ENCODE peak calls at places on chromosomes 5 and 9, in five cellular contexts. E is OCI-LY7, F is left ventricle myocardium inferior, I is cardiac muscle cell, R is K562. K is an unnamed sample.

GRCh38 chr5:151686673-151687378 is at the start of gene SPARC:
- DNase-seq in E (no peak), F (peak), I (peak), R (no peak), K (no peak)

GRCh38 chr9:25397746-25398145 is 280.5 kb downstream of the TUSC1 start:
- DNase-seq in E (no peak), F (no peak), I (no peak), R (no peak), K (no peak)

GRCh38 chr5:179605026-179605833 is 18.2 kb downstream of the HNRNPH1 start:
- DNase-seq in E (no peak), F (no peak), I (no peak), R (no peak), K (no peak)

GRCh38 chr9:36802171-36802920 is 229.7 kb downstream of the MELK start:
- DNase-seq in E (no peak), F (no peak), I (peak), R (no peak), K (no peak)

GRCh38 chr9:113609562-113610318 is 146.2 kb downstream of the RGS3 start:
- DNase-seq in E (no peak), F (peak), I (peak), R (no peak), K (no peak)

GRCh38 chr5:180718810-180719453 is 20.9 kb downstream of the OR2Y1 start:
- DNase-seq in E (peak), F (no peak), I (peak), R (peak), K (peak)

GRCh38 chr5:143056331-143056689 is 286.1 kb downstream of the ARHGAP26 start:
- DNase-seq in E (no peak), F (no peak), I (no peak), R (no peak), K (no peak)

GRCh38 chr9:90914868-90915483 is 113.4 kb downstream of the SYK start:
- DNase-seq in E (peak), F (peak), I (peak), R (peak), K (peak)

GRCh38 chr9:97501177-97501971 is at the start of gene TMOD1:
- DNase-seq in E (no peak), F (peak), I (peak), R (peak), K (peak)

GRCh38 chr5:58188287-58188651 is 271.6 kb downstream of the PLK2 start:
- DNase-seq in E (no peak), F (no peak), I (peak), R (no peak), K (no peak)

GRCh38 chr5:164097747-164098146 is 592.3 kb downstream of the MAT2B start:
- DNase-seq in E (no peak), F (no peak), I (peak), R (no peak), K (no peak)

GRCh38 chr9:108535526-108535925 is 320.3 kb downstream of the ACTL7B start:
- DNase-seq in E (peak), F (no peak), I (no peak), R (peak), K (no peak)

GRCh38 chr9:93081931-93082330 is 14.1 kb upstream of the CARD19 start:
- DNase-seq in E (no peak), F (no peak), I (peak), R (no peak), K (no peak)

GRCh38 chr5:93054424-93055165 is 526.4 kb downstream of the NR2F1-AS1 start:
- DNase-seq in E (no peak), F (no peak), I (peak), R (no peak), K (no peak)

GRCh38 chr5:127492854-127493738 is 24.3 kb upstream of the PRRC1 start:
- DNase-seq in E (peak), F (no peak), I (peak), R (peak), K (peak)

GRCh38 chr9:129494113-129494789 is 126.7 kb downstream of the C9orf50 start:
- DNase-seq in E (no peak), F (no peak), I (no peak), R (no peak), K (no peak)
- H3K4me3 ChIP-seq in E (no peak), F (peak), I (no peak), R (no peak), K (no peak)

DNA sequence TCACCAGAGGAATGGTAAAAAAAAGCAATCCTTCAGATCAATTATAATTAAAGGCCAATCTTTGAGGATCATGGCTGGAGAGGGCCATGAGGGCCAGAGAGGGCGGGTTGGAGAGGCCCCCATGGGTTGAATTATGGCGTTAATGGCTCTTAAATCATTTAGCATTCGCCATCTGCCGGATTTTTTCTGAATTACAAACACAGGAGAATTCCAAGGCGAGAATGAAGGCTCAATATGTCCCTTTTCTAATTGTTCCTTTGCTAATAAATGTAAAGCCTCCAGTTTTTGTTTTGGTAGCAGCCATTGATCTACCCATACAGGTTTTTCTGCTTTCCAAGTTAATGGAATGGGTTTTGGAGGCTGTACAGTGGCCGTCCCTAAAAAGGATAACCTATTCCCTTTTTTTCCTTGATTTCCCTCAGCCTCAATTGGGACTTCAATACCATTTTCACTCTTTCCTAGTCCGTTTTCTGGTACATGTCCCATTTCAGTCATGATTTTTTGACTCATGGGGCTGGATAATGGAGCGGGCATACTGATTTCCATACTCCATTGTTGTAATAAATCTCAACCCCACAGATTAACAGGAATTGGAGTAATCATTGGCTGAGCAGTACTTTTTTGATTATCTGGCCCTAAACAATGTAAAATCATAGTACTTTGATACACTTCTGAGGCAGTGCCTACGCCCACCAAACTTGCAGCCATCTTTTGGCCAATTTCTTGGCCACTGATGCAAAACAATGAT is 6.7 kb upstream of the TMEM141 start:
- DNase-seq in E (peak), F (no peak), I (peak), R (peak), K (no peak)
- TF ChIP-seq CTCF in E (peak), F (peak), I (peak), R (peak), K (peak)

DNA sequence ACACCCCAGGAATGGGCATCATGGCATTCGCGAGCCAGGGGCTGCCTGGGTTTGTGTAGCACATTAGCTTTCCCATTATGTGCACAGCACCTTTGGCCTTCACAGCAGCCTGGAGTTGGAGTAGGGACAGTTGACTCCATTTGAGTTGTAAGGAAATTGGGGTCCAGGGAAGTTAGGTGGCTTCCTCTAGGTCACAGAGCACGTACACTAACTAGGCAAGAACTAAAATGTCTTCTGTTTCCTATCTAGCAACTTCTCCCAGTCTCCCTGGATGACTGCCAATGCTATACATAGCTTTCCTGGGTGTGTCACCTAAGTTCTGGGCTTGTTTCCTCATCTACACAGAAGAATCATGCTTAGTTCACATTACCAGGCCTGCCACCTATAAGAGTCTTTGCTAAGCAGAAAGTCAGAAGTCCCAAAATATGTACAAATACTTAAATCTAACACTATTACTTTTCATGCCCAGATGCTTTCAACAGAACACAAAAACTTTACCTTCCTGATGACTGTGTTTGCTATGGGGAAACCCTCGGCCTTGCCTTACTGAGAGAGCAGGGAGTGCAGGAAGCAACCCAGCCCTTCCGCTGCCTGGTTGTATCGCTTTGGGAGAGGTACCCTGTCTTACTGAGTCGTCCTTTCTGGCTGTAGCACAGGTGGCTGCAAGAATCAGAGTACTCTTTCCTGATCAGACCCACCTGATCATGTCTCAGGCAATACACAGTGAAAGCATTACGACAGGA is 12.0 kb downstream of the MACROH2A1 start:
- DNase-seq in E (no peak), F (no peak), I (peak), R (peak), K (no peak)
- H3K4me3 ChIP-seq in E (no peak), F (peak), I (no peak), R (no peak), K (no peak)

GRCh38 chr9:107154291-107154690 is 128.8 kb upstream of the RAD23B start:
- DNase-seq in E (no peak), F (no peak), I (no peak), R (no peak), K (no peak)

GRCh38 chr9:107155244-107155817 is 127.7 kb upstream of the RAD23B start:
- DNase-seq in E (peak), F (no peak), I (no peak), R (no peak), K (no peak)

GRCh38 chr9:107161338-107161737 is 121.7 kb upstream of the RAD23B start:
- DNase-seq in E (no peak), F (no peak), I (no peak), R (no peak), K (no peak)

GRCh38 chr9:107154766-107155165 is 128.3 kb upstream of the RAD23B start:
- DNase-seq in E (no peak), F (no peak), I (no peak), R (no peak), K (no peak)

GRCh38 chr9:107158321-107158720 is 124.8 kb upstream of the RAD23B start:
- DNase-seq in E (peak), F (no peak), I (peak), R (no peak), K (no peak)
- TF ChIP-seq CTCF in E (peak), F (peak), I (peak), R (peak), K (peak)

GRCh38 chr5:141486091-141486490 is 1.3 kb downstream of the PCDHGC4 start:
- DNase-seq in E (no peak), F (no peak), I (no peak), R (no peak), K (no peak)
- H3K4me3 ChIP-seq in E (no peak), F (no peak), I (no peak), R (no peak), K (no peak)

DNA sequence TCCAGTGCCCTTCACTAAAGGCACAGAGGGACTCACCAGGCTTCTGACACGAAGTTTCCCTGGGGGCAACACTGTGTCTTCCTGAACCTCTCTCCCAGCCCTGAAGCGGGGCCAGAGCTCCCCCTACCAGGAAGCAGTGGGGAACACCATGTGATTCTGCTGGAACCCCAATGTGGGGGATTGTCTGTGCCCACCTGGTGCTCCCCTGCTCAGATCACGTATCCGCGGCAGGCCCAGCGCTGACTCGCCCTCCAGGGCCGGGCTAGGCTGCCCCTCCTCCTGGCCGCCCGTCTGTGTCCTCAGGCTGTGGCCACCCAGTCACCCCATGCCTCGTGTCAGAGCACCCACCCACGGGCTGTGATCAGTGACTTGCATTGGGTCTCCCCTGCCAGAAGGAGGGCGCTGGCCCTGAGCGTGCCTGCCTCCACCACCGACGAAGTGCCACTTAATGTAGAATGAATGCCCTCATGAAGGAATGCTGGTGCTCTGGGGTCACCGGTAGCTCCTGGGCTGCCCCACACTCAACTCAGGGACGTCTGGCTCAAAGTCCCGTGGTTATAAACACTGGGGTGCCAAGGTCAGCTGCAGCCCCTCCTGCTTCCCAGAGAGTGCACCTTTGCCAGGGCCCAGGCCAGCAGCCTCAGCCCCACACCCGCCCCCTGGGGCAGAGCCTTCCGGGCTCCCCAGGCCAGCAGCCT is 22.1 kb downstream of the SARDH start:
- DNase-seq in E (peak), F (no peak), I (peak), R (peak), K (no peak)
- TF ChIP-seq CTCF in E (peak), F (peak), I (peak), R (peak), K (peak)

GRCh38 chr5:17374973-17375844 is 122.8 kb upstream of the TAF11L2 start:
- DNase-seq in E (no peak), F (no peak), I (peak), R (no peak), K (no peak)
- H3K4me3 ChIP-seq in E (no peak), F (no peak), I (no peak), R (no peak), K (no peak)

K was measured in GM12864.